ENCODE peak calls at places on chromosomes 13 and 19, in nine cellular contexts. A is cardiac fibroblast, D is GM12892, Q is A549, T is iPS-NIHi11, P is GM20000, Y is COR-L47, V is iris pigment epithelial cell, B is MCF 10A. H is an unnamed sample.

GRCh38 chr19:49889687-49890348 is 6.9 kb downstream of the IL4I1 start:
- DNase-seq in A (peak), D (no peak), Q (peak), T (peak), P (peak), Y (no peak), V (peak), B (no peak), H (no peak)

GRCh38 chr19:30673336-30673735 is 301.2 kb downstream of the ZNF536 start:
- DNase-seq in A (no peak), D (no peak), Q (no peak), T (no peak), P (no peak), Y (no peak), V (no peak), B (no peak), H (no peak)

GRCh38 chr19:39709026-39709872 is 5.0 kb downstream of the LGALS14 start:
- DNase-seq in A (no peak), D (no peak), Q (no peak), T (no peak), P (no peak), Y (no peak), V (no peak), B (no peak), H (peak)

GRCh38 chr19:52248256-52248655 is 21.1 kb upstream of the ZNF766 start:
- DNase-seq in A (peak), D (no peak), Q (no peak), T (peak), P (no peak), Y (peak), V (peak), B (peak), H (peak)

GRCh38 chr13:112901951-112902651 is 66.9 kb upstream of the MCF2L start:
- DNase-seq in A (no peak), D (no peak), Q (no peak), T (no peak), P (no peak), Y (no peak), V (peak), B (no peak), H (no peak)

GRCh38 chr19:33486407-33486806 is 35.2 kb downstream of the PEPD start:
- DNase-seq in A (no peak), D (no peak), Q (no peak), T (no peak), P (no peak), Y (no peak), V (no peak), B (no peak), H (no peak)

GRCh38 chr19:45439569-45440258 is 16.0 kb upstream of the ERCC1 start:
- DNase-seq in A (peak), D (peak), Q (peak), T (peak), P (peak), Y (peak), V (peak), B (peak), H (peak)

GRCh38 chr13:33678906-33679657 is 138.9 kb upstream of the RFC3 start:
- DNase-seq in A (peak), D (peak), Q (peak), T (peak), P (peak), Y (no peak), V (peak), B (peak), H (peak)

GRCh38 chr19:38685666-38686529 is 38.4 kb downstream of the ACTN4 start:
- DNase-seq in A (peak), D (no peak), Q (peak), T (no peak), P (no peak), Y (no peak), V (peak), B (peak), H (peak)

GRCh38 chr13:26219726-26220125 is 2.4 kb downstream of the RNF6 start:
- DNase-seq in A (peak), D (no peak), Q (no peak), T (no peak), P (no peak), Y (no peak), V (peak), B (peak), H (peak)

GRCh38 chr13:33032037-33032625 is 15.9 kb downstream of the KL start:
- DNase-seq in A (peak), D (no peak), Q (no peak), T (no peak), P (no peak), Y (no peak), V (no peak), B (no peak), H (no peak)

GRCh38 chr13:53150568-53150967 is 122.0 kb downstream of the OLFM4 start:
- DNase-seq in A (no peak), D (no peak), Q (no peak), T (no peak), P (no peak), Y (no peak), V (no peak), B (peak), H (no peak)

GRCh38 chr19:38932425-38933179 is 1.9 kb downstream of the MRPS12 start:
- DNase-seq in A (peak), D (no peak), Q (peak), T (no peak), P (peak), Y (peak), V (peak), B (peak), H (peak)

GRCh38 chr19:37930416-37930815 is 23.4 kb downstream of the SIPA1L3 start:
- DNase-seq in A (peak), D (no peak), Q (no peak), T (no peak), P (no peak), Y (no peak), V (peak), B (peak), H (peak)

GRCh38 chr13:76570485-76570884 is 315.7 kb downstream of the KCTD12 start:
- DNase-seq in A (no peak), D (no peak), Q (no peak), T (peak), P (no peak), Y (no peak), V (no peak), B (no peak), H (no peak)

GRCh38 chr19:40740747-40741146 is 9.5 kb downstream of the ACTMAP start:
- DNase-seq in A (no peak), D (no peak), Q (no peak), T (no peak), P (no peak), Y (no peak), V (no peak), B (no peak), H (no peak)

GRCh38 chr13:105474983-105475382 is 1060.5 kb downstream of the EFNB2 start:
- DNase-seq in A (no peak), D (no peak), Q (no peak), T (no peak), P (no peak), Y (no peak), V (peak), B (no peak), H (no peak)

GRCh38 chr19:49534632-49535385 is 7.0 kb downstream of the RCN3 start:
- DNase-seq in A (no peak), D (no peak), Q (no peak), T (no peak), P (no peak), Y (no peak), V (no peak), B (no peak), H (no peak)